ENCODE peak calls at places on chromosomes 16 and 17, in seven cellular contexts. A is WTC11, X is A549, D is HCT116, F is K562, W is NB4, K is SK-N-SH. O is an unnamed sample.
A peak's percentile ranks its signal among the peaks of the same experiment; 100 is the strongest.

GRCh38 chr16:55567382-55567781 is 898 bp downstream of the CAPNS2 start:
- DNase-seq in X (no peak), F (no peak), W (peak; percentile 60), D (no peak), A (no peak), K (no peak), O (no peak)

GRCh38 chr17:31702040-31702439 is 157.0 kb downstream of the COPRS start:
- DNase-seq in D (no peak), K (no peak), A (no peak), W (peak; percentile 77), F (no peak), X (no peak), O (no peak)

GRCh38 chr17:77109159-77110005 is 31.4 kb upstream of the SEC14L1 start:
- DNase-seq in X (no peak), A (no peak), D (no peak), F (no peak), W (no peak), K (no peak), O (no peak)

GRCh38 chr16:70437017-70437581 is 1.8 kb downstream of the ST3GAL2 start:
- DNase-seq in K (peak; percentile 47), A (peak; percentile 68), X (no peak), D (no peak), W (peak; percentile 85), F (peak; percentile 83), O (peak; percentile 67)

GRCh38 chr17:11737290-11737679 is 139.0 kb downstream of the DNAH9 start:
- DNase-seq in A (no peak), F (no peak), K (no peak), W (no peak), X (no peak), D (no peak), O (no peak)

GRCh38 chr17:46178550-46179198 is 14.6 kb downstream of the KANSL1 start:
- DNase-seq in F (no peak), A (no peak), W (peak; percentile 93), K (no peak), X (no peak), D (no peak), O (no peak)

GRCh38 chr16:47887496-47887895 is 268.3 kb downstream of the ABCC12 start:
- DNase-seq in W (no peak), K (no peak), D (no peak), A (peak; percentile 26), F (no peak), X (peak; percentile 27), O (no peak)

GRCh38 chr17:83083368-83084201 is 4.2 kb downstream of the METRNL start:
- DNase-seq in F (no peak), D (no peak), A (no peak), W (peak; percentile 75), X (peak; percentile 54), K (peak; percentile 93), O (peak; percentile 56)

GRCh38 chr17:63150466-63150865 is 184.4 kb downstream of the TANC2 start:
- DNase-seq in F (no peak), X (no peak), K (no peak), D (no peak), W (no peak), A (no peak), O (no peak)

GRCh38 chr17:38563362-38564253 is 42.1 kb downstream of the SRCIN1 start:
- DNase-seq in D (no peak), A (peak; percentile 79), X (no peak), W (no peak), F (no peak), K (no peak), O (peak; percentile 83)

GRCh38 chr17:57739402-57740224 is 5.5 kb downstream of the CCDC182 start:
- DNase-seq in A (no peak), F (peak; percentile 44), W (peak; percentile 43), D (peak; percentile 61), K (peak; percentile 76), X (peak; percentile 53), O (no peak)

GRCh38 chr16:51994597-51994996 is 552.3 kb downstream of the TOX3 start:
- DNase-seq in K (no peak), W (no peak), A (no peak), D (no peak), X (peak; percentile 19), F (no peak), O (no peak)

GRCh38 chr16:85960486-85961046 is 61.6 kb downstream of the IRF8 start:
- DNase-seq in W (no peak), K (no peak), A (no peak), F (no peak), X (no peak), D (no peak), O (no peak)

GRCh38 chr16:19746561-19746960 is 28.5 kb downstream of the IQCK start:
- DNase-seq in W (no peak), F (no peak), D (no peak), A (no peak), K (peak; percentile 14), X (no peak), O (no peak)

GRCh38 chr17:80822021-80822699 is 169.5 kb upstream of the CHMP6 start:
- DNase-seq in F (no peak), W (no peak), D (no peak), A (no peak), X (no peak), K (no peak), O (no peak)

GRCh38 chr17:33324741-33325140 is 31.6 kb upstream of the ASIC2 start:
- DNase-seq in K (no peak), X (no peak), D (no peak), F (no peak), A (no peak), W (no peak), O (no peak)

GRCh38 chr16:73172621-73173312 is 124.8 kb upstream of the ZFHX3 start:
- DNase-seq in F (peak; percentile 34), W (no peak), K (peak; percentile 80), D (no peak), A (no peak), X (no peak), O (peak; percentile 55)

GRCh38 chr16:85238233-85238647 is 126.0 kb upstream of the CIBAR2 start:
- DNase-seq in X (no peak), A (peak; percentile 77), F (no peak), K (peak; percentile 72), D (no peak), W (no peak), O (peak; percentile 79)

GRCh38 chr16:68490829-68491575 is 42.7 kb upstream of the SMPD3 start:
- DNase-seq in A (peak; percentile 22), D (peak; percentile 74), X (peak; percentile 27), W (no peak), K (no peak), F (no peak), O (no peak)

DNA sequence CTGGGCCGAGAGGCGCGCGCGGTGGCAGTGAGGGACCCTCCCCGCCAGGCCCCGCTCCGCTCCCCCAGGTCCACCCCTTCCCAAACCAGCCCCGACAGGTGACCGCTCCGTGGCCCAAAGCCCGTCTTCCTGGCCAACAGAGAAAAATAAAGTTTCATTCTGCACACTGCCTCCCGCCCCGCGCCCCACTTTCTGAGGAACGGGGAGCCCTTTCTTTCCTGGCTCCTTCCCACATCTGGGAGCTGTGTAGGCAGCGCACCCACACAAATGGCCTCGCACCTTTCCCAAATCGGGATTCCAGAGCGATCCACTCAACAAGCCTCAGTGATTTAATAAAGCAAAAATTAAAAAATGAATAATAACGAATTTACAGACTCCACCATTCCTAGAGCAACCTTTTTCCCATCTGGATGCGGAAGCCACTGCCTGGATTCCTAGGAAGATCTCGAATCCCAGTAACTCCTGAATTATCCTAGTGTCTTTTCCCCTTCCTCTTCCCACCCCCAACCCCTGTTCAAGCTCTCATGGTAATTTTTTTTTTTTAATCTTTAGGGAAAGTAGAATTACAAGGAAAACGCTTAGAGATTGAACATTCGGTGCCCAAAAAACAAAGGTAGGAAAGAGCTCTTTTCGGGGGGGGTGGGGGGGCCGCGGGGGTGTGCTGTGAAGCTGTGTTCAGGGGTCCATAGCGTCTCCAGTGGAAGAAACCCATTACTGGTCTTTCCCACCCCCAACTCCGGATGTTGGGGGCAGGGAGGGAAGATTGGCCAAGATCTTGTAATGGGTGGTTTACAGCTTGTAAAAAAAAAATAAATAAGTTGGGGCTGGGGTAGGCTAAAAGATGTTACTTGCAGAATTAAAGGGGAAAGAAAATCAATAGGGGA is 1.6 kb downstream of the IGF2BP1 start:
- DNase-seq in A (no peak), F (peak; percentile 70), W (peak; percentile 86), K (no peak), X (peak; percentile 51), D (no peak), O (no peak)
- TF ChIP-seq MAX in A (no peak), F (no peak), W (no peak), K (no peak), X (no peak), D (no peak), O (no peak)

GRCh38 chr16:1996175-1996574 is 6.4 kb downstream of the SYNGR3 start:
- DNase-seq in A (no peak), K (no peak), W (peak; percentile 54), F (no peak), D (no peak), X (no peak), O (no peak)

GRCh38 chr16:1991135-1991551 is 1.4 kb downstream of the SYNGR3 start:
- DNase-seq in K (no peak), W (peak; percentile 68), F (no peak), A (no peak), D (no peak), X (no peak), O (no peak)

GRCh38 chr16:1991588-1992474 is 2.1 kb downstream of the SYNGR3 start:
- DNase-seq in K (peak; percentile 84), W (peak; percentile 76), F (peak; percentile 99), A (peak; percentile 99), D (peak; percentile 61), X (peak; percentile 92), O (peak; percentile 85)

GRCh38 chr16:1992475-1993292 is 2.9 kb downstream of the SYNGR3 start:
- DNase-seq in K (no peak), D (no peak), F (peak; percentile 62), W (no peak), X (no peak), A (peak; percentile 86), O (no peak)

GRCh38 chr16:1993731-1994131 is 4.0 kb downstream of the SYNGR3 start:
- DNase-seq in D (no peak), A (no peak), K (no peak), W (no peak), F (no peak), X (peak; percentile 72), O (no peak)
- TF ChIP-seq MAX in D (no peak), A (no peak), K (no peak), W (no peak), F (no peak), X (no peak), O (no peak)

GRCh38 chr17:6772016-6772415 is 4.0 kb upstream of the FBXO39 start:
- DNase-seq in D (no peak), X (no peak), F (no peak), A (no peak), W (no peak), K (no peak), O (no peak)
- TF ChIP-seq MAX in D (no peak), X (no peak), F (no peak), A (no peak), W (no peak), K (no peak), O (no peak)

DNA sequence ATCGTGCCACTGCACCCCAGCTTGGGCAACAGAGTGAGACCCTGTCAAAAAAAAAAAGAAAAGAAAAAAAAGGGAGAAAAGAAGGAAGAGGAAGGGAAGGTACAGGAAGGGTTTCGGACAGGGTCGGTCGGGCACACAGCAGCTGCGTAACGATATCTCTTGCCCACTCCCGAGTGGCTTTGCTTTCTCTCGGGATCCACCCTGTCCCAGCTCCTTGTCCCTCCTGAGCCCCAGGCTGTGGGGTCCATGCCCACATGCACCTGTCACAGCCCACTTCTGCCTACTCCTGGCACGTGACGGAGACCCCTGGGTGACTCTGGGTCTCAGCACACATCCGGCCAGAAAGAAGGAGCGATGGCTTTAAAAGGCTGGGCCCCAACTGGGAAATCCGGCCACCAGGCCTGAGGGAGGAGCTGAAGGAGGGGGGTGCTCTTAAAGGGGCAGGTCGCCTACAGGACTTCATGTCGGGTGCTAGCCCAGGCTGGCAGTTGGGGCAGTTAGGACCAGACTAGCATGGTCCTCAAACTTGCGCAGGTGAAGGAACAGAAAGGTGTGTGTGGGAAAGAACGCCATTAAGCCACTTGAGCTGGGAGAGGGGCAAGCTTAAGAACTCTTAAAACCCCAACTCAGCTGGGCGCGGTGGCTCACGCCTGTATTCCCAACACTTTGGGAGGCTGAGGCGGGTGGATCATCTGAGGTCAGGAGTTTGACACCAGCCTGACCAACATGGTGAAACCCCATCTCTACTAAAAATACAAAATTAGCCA is at the start of gene GHDC:
- DNase-seq in F (peak; percentile 87), K (peak; percentile 93), A (peak; percentile 71), W (peak; percentile 89), X (peak; percentile 83), D (peak; percentile 60), O (peak; percentile 74)
- TF ChIP-seq MAX in F (no peak), K (peak; percentile 98), A (no peak), W (peak; percentile 79), X (peak; percentile 95), D (peak; percentile 99), O (peak; percentile 75)

O was measured in H1.